ENCODE peak calls at places on chromosomes 2 and 18, in eight cellular contexts. One of them, this sample, is unnamed.

GRCh38 chr2:206915136-206915535 is 24.2 kb upstream of the CPO start:
- DNase-seq in DND-41: no peak
- DNase-seq in IMR-90: peak
- DNase-seq in K562: peak
- DNase-seq in PC-3: peak
- DNase-seq in neural progenitor cell: no peak
- DNase-seq in H9: no peak
- DNase-seq in colonic mucosa: no peak
- DNase-seq in this sample: peak

GRCh38 chr2:240850026-240850425 is 18.6 kb upstream of the AGXT start:
- DNase-seq in PC-3: no peak
- DNase-seq in K562: no peak
- DNase-seq in DND-41: no peak
- DNase-seq in neural progenitor cell: no peak
- DNase-seq in colonic mucosa: no peak
- DNase-seq in IMR-90: no peak
- DNase-seq in H9: no peak
- DNase-seq in this sample: no peak

GRCh38 chr2:131521961-131522781 is 5.5 kb upstream of the CCDC74A start:
- DNase-seq in PC-3: no peak
- DNase-seq in H9: peak
- DNase-seq in colonic mucosa: no peak
- DNase-seq in IMR-90: no peak
- DNase-seq in neural progenitor cell: no peak
- DNase-seq in DND-41: no peak
- DNase-seq in K562: peak
- DNase-seq in this sample: no peak

GRCh38 chr2:217666338-217666737 is 336.5 kb downstream of the TNS1 start:
- DNase-seq in H9: no peak
- DNase-seq in neural progenitor cell: no peak
- DNase-seq in colonic mucosa: no peak
- DNase-seq in PC-3: no peak
- DNase-seq in K562: no peak
- DNase-seq in DND-41: no peak
- DNase-seq in IMR-90: peak
- DNase-seq in this sample: no peak

GRCh38 chr2:201254331-201254730 is 6.0 kb upstream of the CASP8 start:
- DNase-seq in H9: peak
- DNase-seq in neural progenitor cell: no peak
- DNase-seq in IMR-90: peak
- DNase-seq in K562: no peak
- DNase-seq in DND-41: no peak
- DNase-seq in PC-3: peak
- DNase-seq in colonic mucosa: peak
- DNase-seq in this sample: no peak

GRCh38 chr2:100959225-100959880 is 42.7 kb upstream of the RPL31 start:
- DNase-seq in K562: no peak
- DNase-seq in IMR-90: peak
- DNase-seq in colonic mucosa: no peak
- DNase-seq in H9: no peak
- DNase-seq in DND-41: no peak
- DNase-seq in neural progenitor cell: no peak
- DNase-seq in PC-3: peak
- DNase-seq in this sample: no peak

GRCh38 chr18:27599202-27599829 is 414.2 kb upstream of the CHST9 start:
- DNase-seq in colonic mucosa: peak
- DNase-seq in H9: peak
- DNase-seq in neural progenitor cell: peak
- DNase-seq in DND-41: peak
- DNase-seq in PC-3: peak
- DNase-seq in K562: peak
- DNase-seq in IMR-90: peak
- DNase-seq in this sample: no peak

GRCh38 chr18:79567481-79568147 is 112.0 kb upstream of the CTDP1 start:
- DNase-seq in neural progenitor cell: peak
- DNase-seq in colonic mucosa: no peak
- DNase-seq in K562: no peak
- DNase-seq in DND-41: no peak
- DNase-seq in H9: peak
- DNase-seq in IMR-90: peak
- DNase-seq in PC-3: no peak
- DNase-seq in this sample: peak

GRCh38 chr2:3483227-3483985 is 35.9 kb downstream of the ADI1 start:
- DNase-seq in neural progenitor cell: peak
- DNase-seq in H9: peak
- DNase-seq in IMR-90: peak
- DNase-seq in DND-41: no peak
- DNase-seq in PC-3: peak
- DNase-seq in K562: no peak
- DNase-seq in colonic mucosa: no peak
- DNase-seq in this sample: peak

GRCh38 chr2:13109516-13109915 is 392.8 kb downstream of the TRIB2 start:
- DNase-seq in H9: no peak
- DNase-seq in K562: no peak
- DNase-seq in IMR-90: no peak
- DNase-seq in neural progenitor cell: no peak
- DNase-seq in colonic mucosa: no peak
- DNase-seq in DND-41: no peak
- DNase-seq in PC-3: no peak
- DNase-seq in this sample: no peak

GRCh38 chr2:74880054-74880728 is 46.3 kb downstream of the HK2 start:
- DNase-seq in colonic mucosa: no peak
- DNase-seq in PC-3: no peak
- DNase-seq in DND-41: no peak
- DNase-seq in IMR-90: no peak
- DNase-seq in neural progenitor cell: no peak
- DNase-seq in H9: no peak
- DNase-seq in K562: no peak
- DNase-seq in this sample: no peak

GRCh38 chr2:227503433-227504406 is 31.8 kb downstream of the AGFG1 start:
- DNase-seq in IMR-90: peak
- DNase-seq in neural progenitor cell: no peak
- DNase-seq in colonic mucosa: peak
- DNase-seq in DND-41: no peak
- DNase-seq in PC-3: peak
- DNase-seq in H9: no peak
- DNase-seq in K562: peak
- DNase-seq in this sample: no peak

GRCh38 chr2:239275037-239275685 is 125.7 kb downstream of the HDAC4 start:
- DNase-seq in IMR-90: peak
- DNase-seq in K562: peak
- DNase-seq in H9: no peak
- DNase-seq in colonic mucosa: peak
- DNase-seq in DND-41: peak
- DNase-seq in neural progenitor cell: no peak
- DNase-seq in PC-3: peak
- DNase-seq in this sample: peak

GRCh38 chr18:76459687-76460350 is 35.2 kb downstream of the ZNF516 start:
- DNase-seq in colonic mucosa: no peak
- DNase-seq in K562: no peak
- DNase-seq in neural progenitor cell: no peak
- DNase-seq in PC-3: peak
- DNase-seq in H9: peak
- DNase-seq in DND-41: no peak
- DNase-seq in IMR-90: peak
- DNase-seq in this sample: peak

GRCh38 chr18:36309436-36310391 is 12.2 kb downstream of the FHOD3 start:
- DNase-seq in IMR-90: peak
- DNase-seq in DND-41: no peak
- DNase-seq in colonic mucosa: no peak
- DNase-seq in PC-3: peak
- DNase-seq in H9: peak
- DNase-seq in neural progenitor cell: no peak
- DNase-seq in K562: peak
- DNase-seq in this sample: peak

GRCh38 chr2:121044412-121044811 is 240.6 kb downstream of the TFCP2L1 start:
- DNase-seq in colonic mucosa: peak
- DNase-seq in K562: peak
- DNase-seq in neural progenitor cell: peak
- DNase-seq in H9: peak
- DNase-seq in PC-3: no peak
- DNase-seq in IMR-90: no peak
- DNase-seq in DND-41: peak
- DNase-seq in this sample: no peak
- TF ChIP-seq CTCF in colonic mucosa: peak
- TF ChIP-seq CTCF in K562: peak
- TF ChIP-seq CTCF in neural progenitor cell: peak
- TF ChIP-seq CTCF in H9: peak
- TF ChIP-seq CTCF in PC-3: peak
- TF ChIP-seq CTCF in IMR-90: no peak
- TF ChIP-seq CTCF in DND-41: peak
- TF ChIP-seq CTCF in this sample: peak

GRCh38 chr2:25817630-25818029 is 60.7 kb downstream of the ASXL2 start:
- DNase-seq in colonic mucosa: no peak
- DNase-seq in H9: no peak
- DNase-seq in K562: no peak
- DNase-seq in IMR-90: no peak
- DNase-seq in PC-3: no peak
- DNase-seq in neural progenitor cell: no peak
- DNase-seq in DND-41: no peak
- DNase-seq in this sample: no peak

GRCh38 chr2:25814681-25815080 is 63.6 kb downstream of the ASXL2 start:
- DNase-seq in H9: no peak
- DNase-seq in PC-3: peak
- DNase-seq in DND-41: no peak
- DNase-seq in neural progenitor cell: no peak
- DNase-seq in IMR-90: peak
- DNase-seq in colonic mucosa: no peak
- DNase-seq in K562: no peak
- DNase-seq in this sample: no peak

GRCh38 chr2:25816249-25816648 is 62.0 kb downstream of the ASXL2 start:
- DNase-seq in colonic mucosa: no peak
- DNase-seq in PC-3: no peak
- DNase-seq in DND-41: no peak
- DNase-seq in neural progenitor cell: no peak
- DNase-seq in K562: no peak
- DNase-seq in IMR-90: no peak
- DNase-seq in H9: no peak
- DNase-seq in this sample: no peak

GRCh38 chr2:25819597-25820039 is 58.7 kb downstream of the ASXL2 start:
- DNase-seq in PC-3: no peak
- DNase-seq in neural progenitor cell: no peak
- DNase-seq in IMR-90: no peak
- DNase-seq in H9: no peak
- DNase-seq in DND-41: no peak
- DNase-seq in colonic mucosa: no peak
- DNase-seq in K562: no peak
- DNase-seq in this sample: no peak

GRCh38 chr2:25817006-25817405 is 61.3 kb downstream of the ASXL2 start:
- DNase-seq in neural progenitor cell: no peak
- DNase-seq in DND-41: no peak
- DNase-seq in H9: no peak
- DNase-seq in K562: no peak
- DNase-seq in PC-3: no peak
- DNase-seq in IMR-90: peak
- DNase-seq in colonic mucosa: no peak
- DNase-seq in this sample: no peak
- H3K9ac ChIP-seq in neural progenitor cell: no peak
- H3K9ac ChIP-seq in DND-41: no peak
- H3K9ac ChIP-seq in H9: no peak
- H3K9ac ChIP-seq in K562: no peak
- H3K9ac ChIP-seq in PC-3: no peak
- H3K9ac ChIP-seq in IMR-90: no peak
- H3K9ac ChIP-seq in colonic mucosa: no peak
- H3K9ac ChIP-seq in this sample: no peak

GRCh38 chr2:88959480-88960204 is 268.2 kb downstream of the RPIA start:
- DNase-seq in K562: peak
- DNase-seq in neural progenitor cell: no peak
- DNase-seq in IMR-90: peak
- DNase-seq in PC-3: peak
- DNase-seq in H9: no peak
- DNase-seq in colonic mucosa: no peak
- DNase-seq in DND-41: no peak
- DNase-seq in this sample: no peak
- TF ChIP-seq CTCF in K562: peak
- TF ChIP-seq CTCF in neural progenitor cell: no peak
- TF ChIP-seq CTCF in IMR-90: no peak
- TF ChIP-seq CTCF in PC-3: peak
- TF ChIP-seq CTCF in H9: no peak
- TF ChIP-seq CTCF in colonic mucosa: no peak
- TF ChIP-seq CTCF in DND-41: peak
- TF ChIP-seq CTCF in this sample: peak

DNA sequence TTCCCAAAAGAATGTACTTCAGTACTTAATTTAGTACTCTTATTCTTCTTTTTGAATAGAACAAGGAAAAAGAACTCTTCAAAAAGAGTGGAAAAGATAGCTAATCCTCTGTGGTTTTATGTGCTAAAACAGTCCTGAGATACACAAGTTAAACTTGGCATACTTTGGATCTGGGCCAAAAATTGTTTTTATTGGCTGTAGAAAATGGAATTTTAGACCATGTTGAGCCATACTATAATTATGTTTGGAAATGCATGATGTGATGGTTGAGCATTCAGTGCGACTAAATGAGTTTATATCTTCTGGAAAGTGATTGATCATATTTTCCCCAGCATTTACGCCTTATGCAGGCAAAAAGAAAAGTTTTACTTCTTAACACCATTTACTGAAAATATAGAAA is 18.0 kb upstream of the PDE1A start:
- DNase-seq in IMR-90: no peak
- DNase-seq in DND-41: no peak
- DNase-seq in H9: no peak
- DNase-seq in PC-3: no peak
- DNase-seq in colonic mucosa: no peak
- DNase-seq in neural progenitor cell: no peak
- DNase-seq in K562: no peak
- DNase-seq in this sample: no peak
- H3K9ac ChIP-seq in IMR-90: no peak
- H3K9ac ChIP-seq in DND-41: no peak
- H3K9ac ChIP-seq in H9: no peak
- H3K9ac ChIP-seq in PC-3: no peak
- H3K9ac ChIP-seq in colonic mucosa: no peak
- H3K9ac ChIP-seq in neural progenitor cell: no peak
- H3K9ac ChIP-seq in K562: no peak
- H3K9ac ChIP-seq in this sample: no peak

DNA sequence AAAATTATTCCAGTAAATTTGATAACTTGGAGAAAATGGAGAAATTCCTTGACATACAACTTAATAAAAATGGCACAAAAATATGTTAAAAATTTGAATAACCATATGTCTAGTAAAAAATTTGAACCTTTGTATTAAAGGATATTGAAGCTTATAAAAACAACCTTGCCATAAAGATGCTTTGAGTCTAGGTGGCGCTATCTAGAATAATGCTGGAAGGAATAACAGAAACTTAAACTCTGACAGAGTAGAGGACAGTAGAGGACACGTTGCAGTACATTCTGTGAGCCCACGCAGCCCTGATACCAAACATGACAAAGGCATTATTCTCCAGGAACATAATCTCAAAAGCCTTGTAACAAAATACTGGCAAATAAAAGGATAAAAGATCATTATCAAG is 44.7 kb upstream of the ALKAL2 start:
- DNase-seq in PC-3: peak
- DNase-seq in neural progenitor cell: no peak
- DNase-seq in K562: no peak
- DNase-seq in IMR-90: no peak
- DNase-seq in colonic mucosa: no peak
- DNase-seq in DND-41: no peak
- DNase-seq in H9: no peak
- DNase-seq in this sample: no peak
- TF ChIP-seq CTCF in PC-3: peak
- TF ChIP-seq CTCF in neural progenitor cell: peak
- TF ChIP-seq CTCF in K562: no peak
- TF ChIP-seq CTCF in IMR-90: no peak
- TF ChIP-seq CTCF in colonic mucosa: no peak
- TF ChIP-seq CTCF in DND-41: peak
- TF ChIP-seq CTCF in H9: peak
- TF ChIP-seq CTCF in this sample: no peak